ENCODE peak calls at places on chromosome 6, in five cellular contexts. One of them, this sample, is unnamed.

GRCh38 chr6:147507162-147508072 is 1.1 kb upstream of the SAMD5 start:
- DNase-seq in mammary epithelial cell: peak; percentile 23
- DNase-seq in MM.1S: no peak
- DNase-seq in IMR-90: no peak
- DNase-seq in HCT116: no peak
- DNase-seq in this sample: peak; percentile 30

GRCh38 chr6:25883991-25884390 is 9.9 kb upstream of the SLC17A3 start:
- DNase-seq in mammary epithelial cell: peak; percentile 61
- DNase-seq in MM.1S: no peak
- DNase-seq in IMR-90: peak; percentile 1
- DNase-seq in HCT116: no peak
- DNase-seq in this sample: no peak

GRCh38 chr6:115708850-115709249 is 351.8 kb downstream of the FRK start:
- DNase-seq in mammary epithelial cell: no peak
- DNase-seq in MM.1S: no peak
- DNase-seq in IMR-90: no peak
- DNase-seq in HCT116: no peak
- DNase-seq in this sample: no peak

GRCh38 chr6:125780540-125781306 is 10.0 kb upstream of the NCOA7 start:
- DNase-seq in mammary epithelial cell: peak; percentile 77
- DNase-seq in MM.1S: peak; percentile 71
- DNase-seq in IMR-90: peak; percentile 78
- DNase-seq in HCT116: peak; percentile 60
- DNase-seq in this sample: peak; percentile 81

GRCh38 chr6:3403244-3404154 is 53.4 kb downstream of the SLC22A23 start:
- DNase-seq in mammary epithelial cell: peak; percentile 81
- DNase-seq in MM.1S: no peak
- DNase-seq in IMR-90: no peak
- DNase-seq in HCT116: no peak
- DNase-seq in this sample: peak; percentile 78

GRCh38 chr6:84107495-84107894 is 73.9 kb downstream of the MRAP2 start:
- DNase-seq in mammary epithelial cell: no peak
- DNase-seq in MM.1S: no peak
- DNase-seq in IMR-90: no peak
- DNase-seq in HCT116: no peak
- DNase-seq in this sample: no peak

GRCh38 chr6:77341058-77341986 is 122.0 kb downstream of the HTR1B start:
- DNase-seq in mammary epithelial cell: no peak
- DNase-seq in MM.1S: no peak
- DNase-seq in IMR-90: no peak
- DNase-seq in HCT116: no peak
- DNase-seq in this sample: no peak

GRCh38 chr6:52301326-52301725 is 16.8 kb upstream of the MCM3 start:
- DNase-seq in mammary epithelial cell: no peak
- DNase-seq in MM.1S: no peak
- DNase-seq in IMR-90: no peak
- DNase-seq in HCT116: no peak
- DNase-seq in this sample: no peak

GRCh38 chr6:128597956-128598355 is 77.6 kb upstream of the PTPRK start:
- DNase-seq in mammary epithelial cell: peak; percentile 86
- DNase-seq in MM.1S: no peak
- DNase-seq in IMR-90: no peak
- DNase-seq in HCT116: no peak
- DNase-seq in this sample: no peak

GRCh38 chr6:24583463-24584389 is 62.3 kb downstream of the KIAA0319 start:
- DNase-seq in mammary epithelial cell: peak; percentile 51
- DNase-seq in MM.1S: peak; percentile 72
- DNase-seq in IMR-90: peak; percentile 63
- DNase-seq in HCT116: peak; percentile 69
- DNase-seq in this sample: peak; percentile 80

GRCh38 chr6:161584051-161584450 is 310.2 kb upstream of the AGPAT4 start:
- DNase-seq in mammary epithelial cell: peak; percentile 8
- DNase-seq in MM.1S: no peak
- DNase-seq in IMR-90: no peak
- DNase-seq in HCT116: no peak
- DNase-seq in this sample: no peak

GRCh38 chr6:6005467-6006427 is 978 bp downstream of the NRN1 start:
- DNase-seq in mammary epithelial cell: no peak
- DNase-seq in MM.1S: no peak
- DNase-seq in IMR-90: no peak
- DNase-seq in HCT116: no peak
- DNase-seq in this sample: peak; percentile 38

GRCh38 chr6:133631421-133631820 is 257.5 kb upstream of the TCF21 start:
- DNase-seq in mammary epithelial cell: no peak
- DNase-seq in MM.1S: no peak
- DNase-seq in IMR-90: peak; percentile 73
- DNase-seq in HCT116: no peak
- DNase-seq in this sample: peak; percentile 36

GRCh38 chr6:74318738-74319137 is 622.7 kb downstream of the CD109 start:
- DNase-seq in mammary epithelial cell: no peak
- DNase-seq in MM.1S: no peak
- DNase-seq in IMR-90: no peak
- DNase-seq in HCT116: no peak
- DNase-seq in this sample: no peak

GRCh38 chr6:39791311-39791710 is 865 bp upstream of the DAAM2 start:
- DNase-seq in mammary epithelial cell: no peak
- DNase-seq in MM.1S: no peak
- DNase-seq in IMR-90: no peak
- DNase-seq in HCT116: no peak
- DNase-seq in this sample: peak; percentile 64

GRCh38 chr6:51025082-51025777 is 206.6 kb downstream of the TFAP2B start:
- DNase-seq in mammary epithelial cell: peak; percentile 7
- DNase-seq in MM.1S: no peak
- DNase-seq in IMR-90: peak; percentile 7
- DNase-seq in HCT116: no peak
- DNase-seq in this sample: peak; percentile 30

GRCh38 chr6:34951741-34952140 is 62.7 kb downstream of the ANKS1A start:
- DNase-seq in mammary epithelial cell: no peak
- DNase-seq in MM.1S: no peak
- DNase-seq in IMR-90: no peak
- DNase-seq in HCT116: no peak
- DNase-seq in this sample: peak; percentile 70

GRCh38 chr6:34957184-34957904 is 68.3 kb downstream of the ANKS1A start:
- DNase-seq in mammary epithelial cell: no peak
- DNase-seq in MM.1S: no peak
- DNase-seq in IMR-90: no peak
- DNase-seq in HCT116: no peak
- DNase-seq in this sample: no peak

GRCh38 chr6:34950849-34951248 is 61.8 kb downstream of the ANKS1A start:
- DNase-seq in mammary epithelial cell: no peak
- DNase-seq in MM.1S: no peak
- DNase-seq in IMR-90: peak; percentile 33
- DNase-seq in HCT116: no peak
- DNase-seq in this sample: no peak

GRCh38 chr6:34955447-34955846 is 66.4 kb downstream of the ANKS1A start:
- DNase-seq in mammary epithelial cell: no peak
- DNase-seq in MM.1S: no peak
- DNase-seq in IMR-90: no peak
- DNase-seq in HCT116: no peak
- DNase-seq in this sample: no peak

GRCh38 chr6:34953084-34954025 is 64.3 kb downstream of the ANKS1A start:
- DNase-seq in mammary epithelial cell: peak; percentile 12
- DNase-seq in MM.1S: no peak
- DNase-seq in IMR-90: peak; percentile 80
- DNase-seq in HCT116: peak; percentile 6
- DNase-seq in this sample: peak; percentile 31
- H3K9ac ChIP-seq in mammary epithelial cell: no peak overlapping the region
- H3K9ac ChIP-seq in MM.1S: no peak overlapping the region
- H3K9ac ChIP-seq in IMR-90: no peak overlapping the region
- H3K9ac ChIP-seq in HCT116: no peak overlapping the region
- H3K9ac ChIP-seq in this sample: no peak overlapping the region

DNA sequence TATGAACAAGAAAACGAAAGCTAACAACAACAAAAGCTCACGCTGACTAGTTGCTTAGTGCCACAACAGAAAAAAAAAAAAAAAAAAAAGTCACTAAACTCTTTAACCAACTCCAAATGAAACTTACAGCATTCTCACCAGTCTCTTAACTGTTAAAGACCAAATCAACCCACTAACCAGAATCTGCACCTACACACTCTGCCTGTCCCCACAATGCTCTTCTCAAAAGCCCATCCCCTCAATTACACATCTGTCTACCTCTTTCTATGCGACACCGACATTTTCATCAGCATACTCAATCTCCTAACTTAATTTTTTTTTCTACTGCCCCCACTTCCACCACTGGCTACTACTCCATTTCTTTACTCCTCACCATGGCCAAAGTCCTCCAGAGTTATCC is 34.3 kb downstream of the NOL7 start:
- DNase-seq in mammary epithelial cell: no peak
- DNase-seq in MM.1S: no peak
- DNase-seq in IMR-90: no peak
- DNase-seq in HCT116: no peak
- DNase-seq in this sample: no peak
- H3K9ac ChIP-seq in mammary epithelial cell: no peak overlapping the region
- H3K9ac ChIP-seq in MM.1S: no peak overlapping the region
- H3K9ac ChIP-seq in IMR-90: no peak overlapping the region
- H3K9ac ChIP-seq in HCT116: no peak overlapping the region
- H3K9ac ChIP-seq in this sample: no peak overlapping the region

DNA sequence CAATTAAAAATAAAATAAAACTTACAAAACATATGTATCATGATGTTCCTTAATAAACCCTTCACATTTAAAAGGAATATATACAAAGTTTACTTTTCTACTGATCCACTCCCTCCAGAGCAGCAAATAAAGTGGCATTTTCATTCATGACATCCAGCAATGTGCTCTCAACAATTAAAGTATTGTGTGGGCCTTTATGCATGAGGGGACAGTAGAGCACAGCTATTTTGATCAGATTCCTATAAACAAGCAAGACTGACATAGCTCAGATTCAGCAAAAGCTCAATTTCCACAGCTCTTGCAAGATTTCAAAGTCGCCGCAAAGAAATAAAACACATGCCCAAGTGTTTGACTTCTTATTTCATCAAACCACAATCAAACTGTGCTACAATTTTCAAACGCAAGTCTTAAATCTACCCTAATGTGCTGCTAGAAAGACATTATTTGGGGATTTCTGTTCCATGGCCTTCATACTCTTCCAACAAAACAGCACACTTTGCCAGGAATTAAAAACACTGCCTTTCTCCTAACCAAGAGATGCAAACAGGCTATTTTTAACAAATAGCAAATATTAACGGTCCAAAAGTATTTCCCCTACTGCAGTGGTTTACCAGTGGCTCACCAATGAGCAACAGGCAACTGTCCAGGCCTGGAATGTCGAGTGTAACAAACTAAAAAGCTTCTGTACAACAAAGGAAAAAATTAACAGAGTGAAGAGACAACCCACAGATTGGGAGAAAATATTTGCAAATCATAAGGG is 52.3 kb downstream of the MBOAT1 start:
- DNase-seq in mammary epithelial cell: no peak
- DNase-seq in MM.1S: no peak
- DNase-seq in IMR-90: peak; percentile 6
- DNase-seq in HCT116: no peak
- DNase-seq in this sample: no peak
- H3K9ac ChIP-seq in mammary epithelial cell: no peak overlapping the region
- H3K9ac ChIP-seq in MM.1S: no peak overlapping the region
- H3K9ac ChIP-seq in IMR-90: no peak overlapping the region
- H3K9ac ChIP-seq in HCT116: no peak overlapping the region
- H3K9ac ChIP-seq in this sample: no peak overlapping the region

DNA sequence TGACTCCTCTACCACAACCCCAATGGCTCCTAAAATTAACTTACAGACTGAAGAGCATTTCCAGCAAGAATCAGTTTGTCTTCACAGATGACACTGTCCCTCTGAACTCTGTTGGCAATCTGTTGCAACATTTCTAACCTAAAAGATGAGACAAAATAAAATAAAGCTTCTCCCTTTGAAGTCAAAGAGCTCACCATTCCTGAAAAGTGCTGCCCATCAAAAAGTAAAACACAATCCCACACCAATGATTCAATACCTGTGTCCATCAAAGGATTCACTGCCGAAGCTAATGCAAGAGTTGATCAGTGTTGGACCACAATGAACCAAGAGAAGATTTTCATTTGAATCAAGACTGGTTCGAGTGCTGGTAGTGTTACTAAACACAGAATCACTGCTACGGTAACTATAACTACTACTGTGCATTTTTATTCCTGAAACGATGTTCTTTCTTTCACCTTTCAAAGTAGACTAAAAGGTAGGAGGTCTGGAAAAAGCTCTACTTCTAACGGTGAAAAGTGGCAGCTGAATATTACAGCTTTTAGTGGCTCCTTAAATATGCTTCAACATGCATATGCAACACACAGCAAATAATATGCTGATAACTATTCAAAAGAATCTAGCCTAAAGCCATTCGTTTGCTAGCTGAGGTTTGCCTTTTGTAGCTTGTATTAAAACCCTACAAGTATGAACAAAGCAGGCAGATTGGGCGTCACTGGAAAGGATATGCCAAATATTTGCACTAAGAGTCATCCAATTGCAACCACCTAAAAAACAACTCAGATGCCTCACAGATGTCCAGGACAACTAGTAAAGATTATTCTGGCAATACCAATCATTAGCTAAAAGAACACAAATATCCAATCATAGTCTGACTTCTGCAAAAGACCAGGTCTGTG is at the start of gene DST:
- DNase-seq in mammary epithelial cell: peak; percentile 96
- DNase-seq in MM.1S: no peak
- DNase-seq in IMR-90: peak; percentile 95
- DNase-seq in HCT116: no peak
- DNase-seq in this sample: no peak
- H3K9ac ChIP-seq in mammary epithelial cell: peak within 1 kb of the TSS; percentile 93
- H3K9ac ChIP-seq in MM.1S: no peak within 1 kb of the TSS
- H3K9ac ChIP-seq in IMR-90: no peak within 1 kb of the TSS
- H3K9ac ChIP-seq in HCT116: no peak within 1 kb of the TSS
- H3K9ac ChIP-seq in this sample: no peak within 1 kb of the TSS

GRCh38 chr6:165849539-165850430 is 186.7 kb upstream of the PDE10A start:
- DNase-seq in mammary epithelial cell: no peak
- DNase-seq in MM.1S: no peak
- DNase-seq in IMR-90: no peak
- DNase-seq in HCT116: no peak
- DNase-seq in this sample: no peak

GRCh38 chr6:165847407-165848098 is 184.5 kb upstream of the PDE10A start:
- DNase-seq in mammary epithelial cell: no peak
- DNase-seq in MM.1S: no peak
- DNase-seq in IMR-90: peak; percentile 89
- DNase-seq in HCT116: no peak
- DNase-seq in this sample: no peak

GRCh38 chr6:165852676-165853075 is 189.6 kb upstream of the PDE10A start:
- DNase-seq in mammary epithelial cell: no peak
- DNase-seq in MM.1S: no peak
- DNase-seq in IMR-90: no peak
- DNase-seq in HCT116: no peak
- DNase-seq in this sample: no peak

GRCh38 chr6:165848099-165848461 is 185.0 kb upstream of the PDE10A start:
- DNase-seq in mammary epithelial cell: no peak
- DNase-seq in MM.1S: no peak
- DNase-seq in IMR-90: no peak
- DNase-seq in HCT116: no peak
- DNase-seq in this sample: peak; percentile 42

DNA sequence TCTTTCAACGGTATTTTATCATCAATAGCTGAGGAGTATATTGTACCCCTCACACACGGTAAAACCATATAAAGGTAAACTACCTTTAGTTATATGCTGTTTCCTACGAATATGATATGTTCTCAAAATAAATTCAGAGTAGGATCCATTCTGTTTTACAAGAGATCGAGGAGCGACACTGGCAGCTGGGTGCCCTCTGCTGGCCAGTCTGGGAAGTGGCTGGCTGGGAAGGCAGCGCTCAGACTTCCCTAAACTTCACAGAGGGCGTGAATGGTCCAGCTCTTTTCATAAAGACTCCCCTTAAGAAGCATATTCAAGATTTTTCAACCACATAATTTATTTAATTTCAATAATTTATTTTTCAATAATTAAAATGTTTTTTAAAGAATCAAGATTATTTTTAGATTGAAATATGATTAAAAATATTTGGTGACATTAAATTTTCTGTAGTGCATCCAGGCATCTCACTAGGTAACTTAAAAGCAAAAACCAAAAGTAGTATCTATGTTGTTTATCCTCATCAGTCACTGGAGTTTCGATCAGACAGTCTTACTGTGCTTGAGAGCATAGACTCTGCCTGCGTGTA is 187.5 kb upstream of the PDE10A start:
- DNase-seq in mammary epithelial cell: peak; percentile 19
- DNase-seq in MM.1S: peak; percentile 42
- DNase-seq in IMR-90: peak; percentile 57
- DNase-seq in HCT116: peak; percentile 12
- DNase-seq in this sample: peak; percentile 51
- H3K9ac ChIP-seq in mammary epithelial cell: no peak overlapping the region
- H3K9ac ChIP-seq in MM.1S: no peak overlapping the region
- H3K9ac ChIP-seq in IMR-90: no peak overlapping the region
- H3K9ac ChIP-seq in HCT116: no peak overlapping the region
- H3K9ac ChIP-seq in this sample: no peak overlapping the region

This sample was measured in mesendoderm.